ENCODE peak calls at places on chromosome 9, in seven cellular contexts. Q is endothelial cell of umbilical vein, U is lower leg skin, Z is GM12891, L is substantia nigra, C is M059J, B is dorsolateral prefrontal cortex. J is an unnamed sample.

GRCh38 chr9:84447305-84447704 is 106.7 kb upstream of the SLC28A3 start:
- DNase-seq in U (no peak), Z (no peak), B (no peak), C (no peak), Q (no peak), L (no peak), J (no peak)

GRCh38 chr9:123691904-123692303 is 238.0 kb downstream of the DENND1A start:
- DNase-seq in U (no peak), C (no peak), L (no peak), Z (no peak), Q (no peak), B (no peak), J (no peak)

GRCh38 chr9:118189615-118190014 is 485.4 kb downstream of the TLR4 start:
- DNase-seq in U (no peak), C (no peak), L (no peak), Q (no peak), Z (no peak), B (no peak), J (no peak)

GRCh38 chr9:108784998-108785397 is 70.8 kb downstream of the ACTL7B start:
- DNase-seq in B (no peak), C (peak; percentile 70), Z (no peak), Q (no peak), U (no peak), L (no peak), J (no peak)

GRCh38 chr9:121786543-121786948 is 135.1 kb downstream of the DAB2IP start:
- DNase-seq in Z (no peak), Q (no peak), U (peak; percentile 74), B (no peak), C (no peak), L (no peak), J (no peak)

GRCh38 chr9:132809677-132810076 is 68.4 kb downstream of the AK8 start:
- DNase-seq in B (no peak), U (peak; percentile 28), Z (no peak), Q (no peak), L (no peak), C (no peak), J (no peak)

GRCh38 chr9:123482295-123482970 is 126.4 kb downstream of the CRB2 start:
- DNase-seq in Q (no peak), C (no peak), B (peak; percentile 2), Z (no peak), U (no peak), L (no peak), J (no peak)

GRCh38 chr9:90433398-90433890 is 209.2 kb downstream of the DIRAS2 start:
- DNase-seq in C (peak; percentile 6), U (no peak), B (no peak), Q (no peak), L (no peak), Z (no peak), J (no peak)

J was measured in T-helper 22 cell.